ENCODE peak calls at places on chromosomes 2 and 18, in seven cellular contexts. One of them, this sample, is unnamed. For H3K4me1, the result is how much of the 10 kb centered on the place peaks cover.

GRCh38 chr18:46199515-46200147 is 95.4 kb downstream of the HAUS1 start:
- DNase-seq in prostate gland: peak
- DNase-seq in upper lobe of left lung: no peak
- DNase-seq in stomach: no peak
- DNase-seq in HCT116: peak
- DNase-seq in transverse colon: no peak
- DNase-seq in H1: no peak
- DNase-seq in this sample: no peak

GRCh38 chr2:165902929-165903328 is 50.6 kb downstream of the TTC21B start:
- DNase-seq in prostate gland: no peak
- DNase-seq in upper lobe of left lung: no peak
- DNase-seq in stomach: no peak
- DNase-seq in HCT116: no peak
- DNase-seq in transverse colon: no peak
- DNase-seq in H1: no peak
- DNase-seq in this sample: no peak

GRCh38 chr2:173766537-173767289 is 198.5 kb downstream of the SP3 start:
- DNase-seq in prostate gland: no peak
- DNase-seq in upper lobe of left lung: no peak
- DNase-seq in stomach: no peak
- DNase-seq in HCT116: no peak
- DNase-seq in transverse colon: no peak
- DNase-seq in H1: no peak
- DNase-seq in this sample: no peak

GRCh38 chr2:239309398-239310245 is 91.2 kb downstream of the HDAC4 start:
- DNase-seq in prostate gland: no peak
- DNase-seq in upper lobe of left lung: peak
- DNase-seq in stomach: peak
- DNase-seq in HCT116: no peak
- DNase-seq in transverse colon: peak
- DNase-seq in H1: no peak
- DNase-seq in this sample: peak

GRCh38 chr2:177398290-177398683 is 5.7 kb downstream of the AGPS start:
- DNase-seq in prostate gland: no peak
- DNase-seq in upper lobe of left lung: no peak
- DNase-seq in stomach: no peak
- DNase-seq in HCT116: no peak
- DNase-seq in transverse colon: no peak
- DNase-seq in H1: no peak
- DNase-seq in this sample: no peak

GRCh38 chr2:10170256-10170655 is 47.7 kb downstream of the RRM2 start:
- DNase-seq in prostate gland: no peak
- DNase-seq in upper lobe of left lung: no peak
- DNase-seq in stomach: no peak
- DNase-seq in HCT116: no peak
- DNase-seq in transverse colon: no peak
- DNase-seq in H1: no peak
- DNase-seq in this sample: no peak

GRCh38 chr2:217797170-217797569 is 205.6 kb downstream of the TNS1 start:
- DNase-seq in prostate gland: no peak
- DNase-seq in upper lobe of left lung: no peak
- DNase-seq in stomach: peak
- DNase-seq in HCT116: no peak
- DNase-seq in transverse colon: no peak
- DNase-seq in H1: no peak
- DNase-seq in this sample: peak

GRCh38 chr2:154306261-154306970 is 392.1 kb upstream of the KCNJ3 start:
- DNase-seq in prostate gland: no peak
- DNase-seq in upper lobe of left lung: no peak
- DNase-seq in stomach: no peak
- DNase-seq in HCT116: no peak
- DNase-seq in transverse colon: no peak
- DNase-seq in H1: no peak
- DNase-seq in this sample: no peak

GRCh38 chr2:100879296-100879695 is 59.4 kb downstream of the NPAS2 start:
- DNase-seq in prostate gland: no peak
- DNase-seq in upper lobe of left lung: no peak
- DNase-seq in stomach: no peak
- DNase-seq in HCT116: no peak
- DNase-seq in transverse colon: no peak
- DNase-seq in H1: no peak
- DNase-seq in this sample: no peak

GRCh38 chr18:73880387-73880786 is 267.2 kb downstream of the FBXO15 start:
- DNase-seq in prostate gland: no peak
- DNase-seq in upper lobe of left lung: no peak
- DNase-seq in stomach: no peak
- DNase-seq in HCT116: no peak
- DNase-seq in transverse colon: no peak
- DNase-seq in H1: no peak
- DNase-seq in this sample: no peak

GRCh38 chr2:18219676-18220075 is 340.8 kb downstream of the RDH14 start:
- DNase-seq in prostate gland: no peak
- DNase-seq in upper lobe of left lung: no peak
- DNase-seq in stomach: no peak
- DNase-seq in HCT116: no peak
- DNase-seq in transverse colon: no peak
- DNase-seq in H1: no peak
- DNase-seq in this sample: no peak
- TF ChIP-seq CTCF in prostate gland: no peak
- TF ChIP-seq CTCF in upper lobe of left lung: peak
- TF ChIP-seq CTCF in stomach: no peak
- TF ChIP-seq CTCF in HCT116: no peak
- TF ChIP-seq CTCF in transverse colon: no peak
- TF ChIP-seq CTCF in H1: no peak
- TF ChIP-seq CTCF in this sample: no peak

GRCh38 chr2:201407265-201407664 is 44.0 kb downstream of the TRAK2 start:
- DNase-seq in prostate gland: no peak
- DNase-seq in upper lobe of left lung: no peak
- DNase-seq in stomach: no peak
- DNase-seq in HCT116: no peak
- DNase-seq in transverse colon: no peak
- DNase-seq in H1: no peak
- DNase-seq in this sample: no peak
- TF ChIP-seq POLR2AphosphoS5 in prostate gland: no peak
- TF ChIP-seq POLR2AphosphoS5 in upper lobe of left lung: no peak
- TF ChIP-seq POLR2AphosphoS5 in stomach: no peak
- TF ChIP-seq POLR2AphosphoS5 in HCT116: no peak
- TF ChIP-seq POLR2AphosphoS5 in transverse colon: no peak
- TF ChIP-seq POLR2AphosphoS5 in H1: no peak
- TF ChIP-seq POLR2AphosphoS5 in this sample: no peak

GRCh38 chr2:119405151-119405550 is 26.5 kb upstream of the TMEM37 start:
- DNase-seq in prostate gland: no peak
- DNase-seq in upper lobe of left lung: no peak
- DNase-seq in stomach: no peak
- DNase-seq in HCT116: no peak
- DNase-seq in transverse colon: no peak
- DNase-seq in H1: no peak
- DNase-seq in this sample: no peak
- H3K4me1 ChIP-seq in prostate gland: under half
- H3K4me1 ChIP-seq in upper lobe of left lung: under half
- H3K4me1 ChIP-seq in stomach: under half
- H3K4me1 ChIP-seq in HCT116: under half
- H3K4me1 ChIP-seq in transverse colon: under half
- H3K4me1 ChIP-seq in H1: under half
- H3K4me1 ChIP-seq in this sample: under half

GRCh38 chr2:211454684-211455083 is 898.3 kb downstream of the CPS1 start:
- DNase-seq in prostate gland: peak
- DNase-seq in upper lobe of left lung: no peak
- DNase-seq in stomach: no peak
- DNase-seq in HCT116: no peak
- DNase-seq in transverse colon: no peak
- DNase-seq in H1: no peak
- DNase-seq in this sample: no peak

GRCh38 chr2:211457325-211457724 is 900.9 kb downstream of the CPS1 start:
- DNase-seq in prostate gland: no peak
- DNase-seq in upper lobe of left lung: no peak
- DNase-seq in stomach: no peak
- DNase-seq in HCT116: no peak
- DNase-seq in transverse colon: no peak
- DNase-seq in H1: no peak
- DNase-seq in this sample: no peak

GRCh38 chr2:211453311-211453894 is 897.0 kb downstream of the CPS1 start:
- DNase-seq in prostate gland: no peak
- DNase-seq in upper lobe of left lung: no peak
- DNase-seq in stomach: no peak
- DNase-seq in HCT116: no peak
- DNase-seq in transverse colon: no peak
- DNase-seq in H1: no peak
- DNase-seq in this sample: no peak

GRCh38 chr2:211458974-211459373 is 902.6 kb downstream of the CPS1 start:
- DNase-seq in prostate gland: no peak
- DNase-seq in upper lobe of left lung: no peak
- DNase-seq in stomach: no peak
- DNase-seq in HCT116: no peak
- DNase-seq in transverse colon: no peak
- DNase-seq in H1: no peak
- DNase-seq in this sample: no peak

DNA sequence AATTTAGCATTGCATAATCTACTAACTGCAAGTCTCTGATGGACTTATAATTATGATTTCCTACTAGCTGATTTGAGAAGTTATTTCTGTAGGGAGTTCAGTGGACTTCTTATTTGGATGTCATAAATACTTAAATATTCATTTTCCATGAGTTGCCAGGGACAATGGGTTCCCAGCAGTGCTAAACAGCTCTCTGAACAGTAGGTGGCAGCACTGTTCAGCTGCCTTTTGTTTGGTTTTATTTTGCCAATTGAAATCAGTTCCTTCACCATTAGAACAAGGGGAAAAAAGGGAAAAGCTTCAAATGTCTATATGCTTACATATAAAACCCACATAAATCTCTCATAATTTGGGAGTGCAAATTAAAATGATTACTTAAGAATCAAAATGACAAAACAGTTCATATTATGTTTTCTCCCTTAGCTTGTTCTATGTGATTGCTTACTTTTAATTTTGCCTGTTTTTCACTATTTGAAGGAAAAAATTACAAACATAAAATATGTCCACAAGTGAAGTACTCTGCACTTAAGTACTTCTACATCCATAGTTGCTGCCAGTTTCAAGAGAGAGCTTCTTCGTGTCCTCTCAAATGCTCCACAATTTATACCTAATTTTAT is 898.9 kb downstream of the CPS1 start:
- DNase-seq in prostate gland: no peak
- DNase-seq in upper lobe of left lung: no peak
- DNase-seq in stomach: peak
- DNase-seq in HCT116: peak
- DNase-seq in transverse colon: peak
- DNase-seq in H1: no peak
- DNase-seq in this sample: no peak
- TF ChIP-seq CTCF in prostate gland: peak
- TF ChIP-seq CTCF in upper lobe of left lung: peak
- TF ChIP-seq CTCF in stomach: no peak
- TF ChIP-seq CTCF in HCT116: peak
- TF ChIP-seq CTCF in transverse colon: peak
- TF ChIP-seq CTCF in H1: peak
- TF ChIP-seq CTCF in this sample: no peak

GRCh38 chr2:64838817-64839216 is 150.4 kb upstream of the SLC1A4 start:
- DNase-seq in prostate gland: no peak
- DNase-seq in upper lobe of left lung: no peak
- DNase-seq in stomach: no peak
- DNase-seq in HCT116: peak
- DNase-seq in transverse colon: peak
- DNase-seq in H1: no peak
- DNase-seq in this sample: no peak
- TF ChIP-seq POLR2AphosphoS5 in prostate gland: no peak
- TF ChIP-seq POLR2AphosphoS5 in upper lobe of left lung: no peak
- TF ChIP-seq POLR2AphosphoS5 in stomach: no peak
- TF ChIP-seq POLR2AphosphoS5 in HCT116: no peak
- TF ChIP-seq POLR2AphosphoS5 in transverse colon: no peak
- TF ChIP-seq POLR2AphosphoS5 in H1: no peak
- TF ChIP-seq POLR2AphosphoS5 in this sample: no peak

DNA sequence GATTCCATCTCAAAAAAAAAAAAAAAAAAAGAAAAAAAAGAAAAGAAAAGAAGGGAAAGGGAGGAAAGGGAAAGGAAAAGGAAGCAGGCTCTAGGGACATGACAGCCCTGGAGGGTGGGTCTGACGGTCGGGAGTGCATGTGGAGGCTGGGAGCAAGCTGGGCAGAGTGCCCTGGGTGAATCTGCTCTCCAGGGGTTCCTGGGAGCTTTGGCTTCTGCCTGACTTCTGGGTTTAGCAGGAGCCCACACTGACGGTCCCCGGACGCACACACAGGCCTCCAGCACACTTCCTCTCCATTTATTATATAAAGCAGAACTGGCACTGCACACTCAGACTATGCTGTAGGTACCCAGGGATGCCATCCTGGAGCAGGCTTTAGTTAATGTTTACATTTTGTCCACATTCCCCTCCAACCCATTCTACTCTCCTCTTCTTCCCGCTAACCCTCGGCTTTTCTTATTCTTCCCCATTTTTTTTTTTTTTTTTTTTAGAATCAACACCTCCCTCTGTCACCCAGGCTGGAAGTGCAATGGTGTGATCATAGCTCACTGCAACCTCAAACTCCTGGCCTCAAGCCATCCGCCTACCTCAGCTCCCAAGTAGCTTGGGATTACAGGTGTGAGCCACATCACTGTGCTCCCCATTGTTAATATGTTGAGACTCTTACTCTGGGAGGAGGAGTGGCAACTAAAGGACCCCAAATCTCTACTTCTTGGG is 151.1 kb upstream of the SLC1A4 start:
- DNase-seq in prostate gland: no peak
- DNase-seq in upper lobe of left lung: no peak
- DNase-seq in stomach: no peak
- DNase-seq in HCT116: peak
- DNase-seq in transverse colon: peak
- DNase-seq in H1: no peak
- DNase-seq in this sample: no peak
- H3K4me1 ChIP-seq in prostate gland: under half
- H3K4me1 ChIP-seq in upper lobe of left lung: under half
- H3K4me1 ChIP-seq in stomach: half or more
- H3K4me1 ChIP-seq in HCT116: half or more
- H3K4me1 ChIP-seq in transverse colon: under half
- H3K4me1 ChIP-seq in H1: under half
- H3K4me1 ChIP-seq in this sample: half or more

DNA sequence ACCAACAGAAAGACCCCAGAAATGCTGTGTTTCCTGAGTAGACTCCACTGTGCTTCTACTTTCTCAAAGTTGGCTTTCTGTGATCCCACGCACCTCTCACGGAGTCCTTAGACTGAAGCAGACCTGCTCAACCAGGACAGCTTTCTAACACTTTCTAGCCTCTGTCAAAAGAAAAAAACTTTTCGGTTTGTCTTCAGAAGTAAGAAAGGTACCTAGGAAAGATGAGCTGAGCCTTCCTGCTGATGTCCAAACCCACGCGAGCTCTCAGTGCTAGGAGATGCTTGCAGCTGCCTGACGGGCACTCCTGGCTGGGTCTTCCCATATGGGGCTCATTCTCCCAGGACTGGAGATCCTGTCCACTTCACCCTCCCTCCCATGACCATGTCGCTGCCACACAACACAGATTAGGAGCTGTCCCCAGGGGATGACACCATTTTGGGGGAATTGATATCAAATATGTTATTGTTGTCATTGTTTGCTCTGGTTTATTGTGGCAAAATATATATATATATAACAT is 49.2 kb upstream of the DAPL1 start:
- DNase-seq in prostate gland: no peak
- DNase-seq in upper lobe of left lung: no peak
- DNase-seq in stomach: no peak
- DNase-seq in HCT116: no peak
- DNase-seq in transverse colon: no peak
- DNase-seq in H1: no peak
- DNase-seq in this sample: no peak
- TF ChIP-seq CTCF in prostate gland: no peak
- TF ChIP-seq CTCF in upper lobe of left lung: no peak
- TF ChIP-seq CTCF in stomach: no peak
- TF ChIP-seq CTCF in HCT116: no peak
- TF ChIP-seq CTCF in transverse colon: no peak
- TF ChIP-seq CTCF in H1: no peak
- TF ChIP-seq CTCF in this sample: no peak